ENCODE peak calls at places on chromosomes 2 and 18, in five cellular contexts. S, A, E, W and F are unnamed samples.

GRCh38 chr18:57764087-57764486 is 39.0 kb downstream of the ATP8B1 start:
- DNase-seq in S (no peak), A (no peak), E (no peak), W (no peak), F (no peak)

GRCh38 chr2:10329880-10330699 is 27.4 kb downstream of the HPCAL1 start:
- DNase-seq in S (no peak), A (no peak), E (no peak), W (no peak), F (no peak)

GRCh38 chr2:236338495-236339184 is 74.4 kb upstream of the ASB18 start:
- DNase-seq in S (no peak), A (no peak), E (no peak), W (no peak), F (no peak)

GRCh38 chr2:236818281-236819045 is 248.8 kb downstream of the ACKR3 start:
- DNase-seq in S (no peak), A (no peak), E (no peak), W (no peak), F (no peak)

GRCh38 chr2:176637497-176638166 is 368.4 kb downstream of the MTX2 start:
- DNase-seq in S (no peak), A (peak), E (no peak), W (no peak), F (peak)

GRCh38 chr18:48551100-48551499 is 12.3 kb downstream of the CTIF start:
- DNase-seq in S (no peak), A (no peak), E (no peak), W (no peak), F (no peak)

GRCh38 chr2:150410809-150411208 is 76.7 kb downstream of the RND3 start:
- DNase-seq in S (no peak), A (no peak), E (no peak), W (no peak), F (no peak)

GRCh38 chr2:56515399-56515798 is 331.6 kb downstream of the CCDC85A start:
- DNase-seq in S (no peak), A (no peak), E (no peak), W (no peak), F (no peak)

GRCh38 chr2:198101688-198102087 is 297.3 kb downstream of the PLCL1 start:
- DNase-seq in S (no peak), A (no peak), E (no peak), W (no peak), F (no peak)

GRCh38 chr2:27363933-27364332 is 6.2 kb downstream of the EIF2B4 start:
- DNase-seq in S (no peak), A (no peak), E (no peak), W (no peak), F (no peak)

GRCh38 chr18:70015127-70015526 is 67.5 kb upstream of the CD226 start:
- DNase-seq in S (no peak), A (no peak), E (no peak), W (no peak), F (no peak)

GRCh38 chr2:144215701-144216675 is 303.9 kb downstream of the ZEB2 start:
- DNase-seq in S (no peak), A (no peak), E (no peak), W (no peak), F (no peak)

GRCh38 chr2:197309369-197310231 is 980 bp downstream of the ANKRD44 start:
- DNase-seq in S (no peak), A (peak), E (no peak), W (peak), F (peak)

GRCh38 chr18:42559292-42559691 is 556.2 kb downstream of the RIT2 start:
- DNase-seq in S (no peak), A (no peak), E (no peak), W (no peak), F (no peak)

GRCh38 chr2:233353769-233354499 is at the start of gene DGKD:
- DNase-seq in S (peak), A (peak), E (peak), W (peak), F (peak)

GRCh38 chr2:107285621-107286303 is 399.8 kb upstream of the ST6GAL2 start:
- DNase-seq in S (no peak), A (no peak), E (no peak), W (no peak), F (no peak)

GRCh38 chr2:152646264-152646663 is 71.0 kb downstream of the PRPF40A start:
- DNase-seq in S (no peak), A (no peak), E (no peak), W (no peak), F (no peak)

GRCh38 chr2:25725877-25726276 is 52.5 kb upstream of the DTNB start:
- DNase-seq in S (no peak), A (no peak), E (no peak), W (no peak), F (no peak)

DNA sequence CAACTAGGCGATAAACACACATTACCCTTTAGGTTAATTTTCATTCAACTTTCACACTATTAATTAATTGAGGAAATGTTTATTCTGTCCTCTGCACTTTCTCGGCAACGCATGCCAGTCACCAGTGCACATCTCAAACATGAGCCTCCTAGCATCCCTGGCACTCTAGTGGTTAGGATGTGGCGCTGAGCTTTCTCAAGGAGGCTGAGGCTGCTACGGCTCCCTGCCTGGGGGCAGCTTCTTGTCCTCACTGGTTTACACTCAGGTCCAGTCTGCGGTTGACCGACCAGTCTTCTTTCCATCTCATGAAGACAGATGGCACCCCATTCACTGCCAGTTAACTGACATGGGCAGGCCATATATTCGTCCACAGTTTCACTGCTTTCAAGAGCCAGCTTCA is 463.4 kb downstream of the EIPR1 start:
- DNase-seq in S (no peak), A (no peak), E (no peak), W (no peak), F (no peak)
- TF ChIP-seq POLR2AphosphoS5 in S (no peak), A (no peak), E (no peak), W (no peak), F (no peak)

DNA sequence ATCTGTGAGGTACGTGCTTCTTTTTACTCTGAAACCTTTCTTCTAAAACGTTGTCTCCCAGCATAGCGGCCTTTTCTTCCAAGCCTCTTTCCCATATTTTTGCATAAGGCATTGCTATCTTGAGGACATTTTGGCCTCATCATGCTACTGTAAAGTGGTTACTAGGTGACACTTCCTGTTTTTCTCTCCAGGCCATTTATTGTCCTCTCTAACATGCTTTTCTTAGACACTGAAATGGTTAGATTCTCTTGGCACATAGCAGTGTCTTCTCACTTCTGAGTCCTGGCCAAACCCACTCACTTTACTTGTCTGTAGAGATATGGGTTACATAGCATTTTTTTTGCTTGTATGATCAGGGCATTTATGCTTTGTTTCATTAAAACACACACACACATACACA is 50.1 kb upstream of the KCNH7 start:
- DNase-seq in S (no peak), A (no peak), E (no peak), W (no peak), F (no peak)
- TF ChIP-seq POLR2AphosphoS5 in S (no peak), A (no peak), E (no peak), W (no peak), F (no peak)

DNA sequence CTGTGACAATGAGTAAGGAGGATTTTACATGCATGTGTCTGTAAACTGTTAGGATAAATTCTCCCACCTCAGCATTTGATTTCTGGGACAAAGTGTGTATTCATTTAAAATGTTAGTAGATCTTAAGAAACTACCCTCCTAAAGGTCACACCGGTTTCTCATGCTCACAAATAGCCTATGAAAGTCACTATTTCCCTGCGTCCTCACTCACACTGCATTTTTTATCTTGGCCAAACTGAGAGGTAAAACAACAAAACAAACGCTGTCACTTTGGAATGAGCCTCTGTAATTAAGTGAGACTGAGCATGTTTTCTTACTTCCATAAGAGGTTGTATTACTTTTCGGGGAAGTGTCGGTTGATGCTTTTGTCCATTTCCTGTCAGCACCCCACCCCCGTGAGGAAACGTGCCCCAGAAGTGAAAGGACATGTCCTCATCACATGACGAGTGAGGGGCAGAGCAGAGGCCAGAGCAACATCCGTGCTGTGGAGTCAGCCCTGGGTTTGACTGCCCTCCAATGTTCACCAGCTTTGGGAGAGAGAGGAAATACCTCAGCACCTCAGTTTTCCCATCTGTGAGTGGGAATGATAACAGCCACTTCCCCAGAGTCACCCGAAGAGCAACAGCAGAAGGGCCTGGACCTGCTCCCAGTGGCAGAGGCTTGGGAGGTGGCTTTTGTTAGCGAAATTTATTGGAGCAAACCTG is 3.1 kb downstream of the GYPC start:
- DNase-seq in S (peak), A (peak), E (no peak), W (peak), F (no peak)
- TF ChIP-seq POLR2AphosphoS5 in S (peak), A (peak), E (no peak), W (peak), F (peak)

GRCh38 chr2:17375262-17375661 is 143.0 kb downstream of the RAD51AP2 start:
- DNase-seq in S (no peak), A (no peak), E (no peak), W (no peak), F (no peak)
- TF ChIP-seq POLR2AphosphoS5 in S (no peak), A (no peak), E (no peak), W (no peak), F (no peak)

DNA sequence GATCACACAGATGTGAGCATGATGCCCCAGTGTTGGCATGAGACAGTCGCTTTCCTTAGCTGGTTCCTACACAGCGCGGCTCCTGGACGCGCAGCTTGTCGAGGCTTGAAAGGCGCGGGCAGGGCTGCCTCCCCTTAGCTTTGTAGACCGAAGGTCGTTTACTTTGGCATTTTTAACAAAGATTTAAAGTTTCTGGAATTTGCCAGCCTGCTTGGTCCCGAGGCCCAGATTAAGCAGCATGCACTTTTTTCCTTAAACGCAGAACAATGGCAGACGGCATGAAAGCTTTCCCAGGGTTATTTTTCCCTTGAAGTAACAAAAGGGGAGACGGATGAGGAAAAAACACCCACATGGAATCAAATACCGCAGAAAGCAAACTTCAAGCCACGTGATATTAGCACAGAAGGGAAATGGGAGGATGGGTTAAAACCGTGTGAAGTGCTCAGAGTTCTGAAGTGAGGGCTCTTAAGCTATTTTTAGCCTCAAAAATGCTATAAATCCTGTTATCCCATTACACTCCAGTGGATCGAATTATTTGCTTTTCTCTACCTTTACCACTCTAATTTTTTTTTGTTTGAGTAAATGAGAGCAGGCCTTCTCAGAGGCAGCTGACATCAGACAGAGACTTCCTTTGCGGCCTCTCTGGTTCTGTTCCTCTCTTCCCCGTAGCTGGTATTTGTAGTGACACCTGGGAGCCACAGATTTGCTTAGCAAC is 55.7 kb downstream of the NPAS2 start:
- DNase-seq in S (no peak), A (no peak), E (no peak), W (peak), F (no peak)
- TF ChIP-seq POLR2AphosphoS5 in S (no peak), A (no peak), E (no peak), W (no peak), F (no peak)

GRCh38 chr2:20626698-20627471 is 24.0 kb downstream of the HS1BP3 start:
- DNase-seq in S (no peak), A (peak), E (no peak), W (no peak), F (no peak)

GRCh38 chr2:20625920-20626697 is 24.8 kb downstream of the HS1BP3 start:
- DNase-seq in S (no peak), A (peak), E (no peak), W (peak), F (no peak)

GRCh38 chr2:20624884-20625485 is 25.9 kb downstream of the HS1BP3 start:
- DNase-seq in S (no peak), A (peak), E (no peak), W (no peak), F (no peak)

GRCh38 chr2:20624156-20624883 is 26.6 kb downstream of the HS1BP3 start:
- DNase-seq in S (no peak), A (peak), E (no peak), W (no peak), F (no peak)

DNA sequence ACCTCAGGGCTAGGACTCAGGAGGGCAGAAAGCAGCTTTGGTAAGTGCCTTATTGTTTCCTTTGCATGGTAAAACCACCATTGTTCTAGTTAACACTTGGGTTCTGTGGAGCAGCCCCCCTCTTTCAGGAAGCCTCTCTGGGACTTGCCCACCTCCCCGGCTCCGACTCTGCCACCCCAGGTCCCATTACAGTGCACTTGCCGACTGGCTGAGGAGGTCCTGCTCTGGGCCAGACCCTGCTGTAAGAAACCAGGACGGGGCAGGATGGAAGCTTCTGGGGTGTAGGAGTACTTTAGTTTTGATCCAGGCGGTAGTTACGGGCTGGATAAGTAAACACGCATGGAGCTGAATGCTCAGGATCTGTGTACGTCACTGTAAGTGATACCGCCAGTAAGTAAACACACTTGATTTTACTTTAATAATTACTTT is 25.4 kb downstream of the HS1BP3 start:
- DNase-seq in S (no peak), A (peak), E (no peak), W (no peak), F (no peak)
- TF ChIP-seq POLR2AphosphoS5 in S (no peak), A (no peak), E (no peak), W (no peak), F (no peak)

GRCh38 chr2:54968561-54969218 is 81.6 kb downstream of the RTN4 start:
- DNase-seq in S (no peak), A (no peak), E (no peak), W (no peak), F (no peak)
- TF ChIP-seq POLR2AphosphoS5 in S (no peak), A (no peak), E (no peak), W (no peak), F (no peak)

GRCh38 chr2:9097871-9098270 is 94.4 kb upstream of the MBOAT2 start:
- DNase-seq in S (no peak), A (no peak), E (no peak), W (no peak), F (no peak)

GRCh38 chr2:9097239-9097638 is 93.8 kb upstream of the MBOAT2 start:
- DNase-seq in S (no peak), A (no peak), E (no peak), W (no peak), F (no peak)

GRCh38 chr2:9100080-9100876 is 96.8 kb upstream of the MBOAT2 start:
- DNase-seq in S (no peak), A (no peak), E (no peak), W (no peak), F (no peak)

GRCh38 chr2:9101763-9102425 is 98.4 kb upstream of the MBOAT2 start:
- DNase-seq in S (no peak), A (no peak), E (no peak), W (no peak), F (no peak)

GRCh38 chr2:9099341-9099751 is 95.9 kb upstream of the MBOAT2 start:
- DNase-seq in S (no peak), A (no peak), E (no peak), W (no peak), F (peak)
- TF ChIP-seq POLR2AphosphoS5 in S (no peak), A (no peak), E (no peak), W (no peak), F (no peak)

DNA sequence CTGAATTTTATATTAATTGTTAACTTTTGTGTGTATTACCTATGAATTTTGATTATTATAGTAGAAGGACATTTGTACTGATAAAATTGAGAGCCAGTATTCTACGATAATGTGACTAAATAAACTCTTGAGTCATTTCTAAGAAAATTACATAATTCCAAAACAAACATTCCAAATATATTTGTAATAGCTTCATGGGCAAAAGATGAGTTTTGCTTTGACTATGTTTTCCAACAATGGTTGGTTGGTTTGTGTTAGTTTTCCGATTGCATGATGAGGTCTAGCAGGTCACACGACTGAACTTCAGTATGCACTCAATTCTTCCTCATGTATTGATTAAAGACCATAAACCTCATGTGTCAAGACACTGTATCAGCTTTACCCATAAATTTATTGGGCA is 71.7 kb upstream of the WDR75 start:
- DNase-seq in S (no peak), A (no peak), E (no peak), W (no peak), F (no peak)
- TF ChIP-seq POLR2AphosphoS5 in S (no peak), A (no peak), E (no peak), W (no peak), F (no peak)